ENCODE peak calls at places on chromosomes 5 and 9, in seven cellular contexts. X, Y, K, O, T, S and Q are unnamed samples.

GRCh38 chr9:126119731-126120130 is 206.9 kb upstream of the MVB12B start:
- DNase-seq in X (no peak), Y (no peak), K (no peak), O (no peak), T (no peak), S (no peak), Q (no peak)

GRCh38 chr5:95563367-95563766 is 8.5 kb downstream of the ARSK start:
- DNase-seq in X (no peak), Y (no peak), K (no peak), O (no peak), T (no peak), S (no peak), Q (no peak)

GRCh38 chr5:105057001-105057436 is 1494.4 kb upstream of the NUDT12 start:
- DNase-seq in X (no peak), Y (no peak), K (no peak), O (no peak), T (no peak), S (no peak), Q (no peak)

GRCh38 chr5:133718457-133718856 is 106.1 kb upstream of the FSTL4 start:
- DNase-seq in X (no peak), Y (no peak), K (no peak), O (no peak), T (no peak), S (no peak), Q (no peak)

GRCh38 chr5:140246378-140247122 is 56.4 kb downstream of the PFDN1 start:
- DNase-seq in X (no peak), Y (no peak), K (no peak), O (no peak), T (no peak), S (peak; percentile 12), Q (peak; percentile 75)

GRCh38 chr5:22319798-22320197 is 533.3 kb downstream of the CDH12 start:
- DNase-seq in X (no peak), Y (no peak), K (no peak), O (no peak), T (no peak), S (no peak), Q (no peak)

GRCh38 chr9:116661037-116661954 is 25.8 kb upstream of the TRIM32 start:
- DNase-seq in X (peak; percentile 48), Y (peak; percentile 25), K (no peak), O (peak; percentile 47), T (no peak), S (peak; percentile 13), Q (peak; percentile 38)

GRCh38 chr5:126988021-126988569 is 42.3 kb downstream of the MARCHF3 start:
- DNase-seq in X (no peak), Y (no peak), K (peak; percentile 5), O (no peak), T (peak; percentile 22), S (no peak), Q (no peak)

GRCh38 chr9:3842839-3843238 is 317.0 kb upstream of the RFX3 start:
- DNase-seq in X (no peak), Y (no peak), K (no peak), O (no peak), T (no peak), S (no peak), Q (no peak)

GRCh38 chr9:112861638-112862555 is 28.8 kb downstream of the SLC46A2 start:
- DNase-seq in X (no peak), Y (no peak), K (no peak), O (no peak), T (no peak), S (no peak), Q (no peak)

GRCh38 chr9:93207326-93207814 is 23.4 kb downstream of the WNK2 start:
- DNase-seq in X (no peak), Y (no peak), K (no peak), O (no peak), T (no peak), S (no peak), Q (no peak)

GRCh38 chr5:163453705-163454104 is 6.2 kb downstream of the NUDCD2 start:
- DNase-seq in X (no peak), Y (no peak), K (no peak), O (no peak), T (no peak), S (no peak), Q (no peak)

GRCh38 chr5:112434650-112435049 is 15.6 kb upstream of the EPB41L4A start:
- DNase-seq in X (no peak), Y (no peak), K (no peak), O (no peak), T (no peak), S (no peak), Q (no peak)

GRCh38 chr9:111914749-111915424 is 18.3 kb downstream of the UGCG start:
- DNase-seq in X (no peak), Y (no peak), K (no peak), O (no peak), T (no peak), S (no peak), Q (no peak)

GRCh38 chr9:93859431-93860215 is 95.5 kb downstream of the BARX1 start:
- DNase-seq in X (no peak), Y (no peak), K (no peak), O (no peak), T (no peak), S (no peak), Q (no peak)

GRCh38 chr5:43616535-43616934 is 13.6 kb downstream of the NNT start:
- DNase-seq in X (no peak), Y (no peak), K (no peak), O (no peak), T (no peak), S (no peak), Q (no peak)

GRCh38 chr5:91219803-91220371 is 163.2 kb downstream of the ARRDC3 start:
- DNase-seq in X (no peak), Y (no peak), K (peak; percentile 3), O (no peak), T (no peak), S (no peak), Q (no peak)

GRCh38 chr5:59199868-59200267 is 617.0 kb downstream of the RAB3C start:
- DNase-seq in X (no peak), Y (no peak), K (no peak), O (no peak), T (no peak), S (no peak), Q (no peak)